ENCODE peak calls at places on chromosome 6, in six cellular contexts. A is esophagus squamous epithelium, Z is PC-3, D is brain microvascular endothelial cell, H is keratinocyte, K is neural progenitor cell. O is an unnamed sample.

GRCh38 chr6:103122766-103123601 is 1729.5 kb downstream of the GRIK2 start:
- DNase-seq in H (no peak), K (peak; percentile 90), D (peak; percentile 40), A (no peak), Z (peak; percentile 62), O (peak; percentile 25)

GRCh38 chr6:148577687-148578488 is 168.9 kb upstream of the UST start:
- DNase-seq in Z (peak; percentile 80), A (no peak), K (peak; percentile 93), H (no peak), D (peak; percentile 71), O (peak; percentile 89)

GRCh38 chr6:155126727-155127439 is 131.8 kb downstream of the TIAM2 start:
- DNase-seq in Z (peak; percentile 81), K (no peak), H (no peak), A (no peak), D (peak; percentile 93), O (peak; percentile 81)

GRCh38 chr6:107330190-107330589 is 129.2 kb downstream of the PDSS2 start:
- DNase-seq in D (no peak), K (no peak), H (no peak), Z (no peak), A (no peak), O (no peak)

GRCh38 chr6:131831392-131831791 is 23.6 kb downstream of the ENPP1 start:
- DNase-seq in H (no peak), Z (peak; percentile 38), A (no peak), D (peak; percentile 44), K (no peak), O (peak; percentile 37)

GRCh38 chr6:22954749-22955385 is 385.5 kb downstream of the HDGFL1 start:
- DNase-seq in D (no peak), A (no peak), K (no peak), H (no peak), Z (peak; percentile 43), O (peak; percentile 12)

GRCh38 chr6:82176616-82177015 is 70.9 kb downstream of the IBTK start:
- DNase-seq in D (no peak), Z (no peak), A (no peak), K (no peak), H (no peak), O (peak; percentile 57)

GRCh38 chr6:160226118-160226541 is 32.5 kb downstream of the SLC22A2 start:
- DNase-seq in K (no peak), H (no peak), D (peak; percentile 53), A (no peak), Z (no peak), O (peak; percentile 22)

GRCh38 chr6:137226682-137227081 is 7.5 kb upstream of the IFNGR1 start:
- DNase-seq in D (no peak), A (no peak), H (no peak), K (no peak), Z (no peak), O (no peak)

GRCh38 chr6:127904160-127904559 is 3.3 kb upstream of the THEMIS start:
- DNase-seq in K (peak; percentile 19), A (no peak), D (no peak), Z (no peak), H (no peak), O (no peak)

GRCh38 chr6:127897437-127897836 is 3.4 kb downstream of the THEMIS start:
- DNase-seq in K (no peak), Z (no peak), A (no peak), D (no peak), H (no peak), O (no peak)

GRCh38 chr6:127902933-127903332 is 2.1 kb upstream of the THEMIS start:
- DNase-seq in H (no peak), A (no peak), Z (no peak), K (no peak), D (no peak), O (no peak)

GRCh38 chr6:127900935-127901334 is at the start of gene THEMIS:
- DNase-seq in H (no peak), Z (no peak), D (no peak), A (no peak), K (no peak), O (no peak)
- H3K4me3 ChIP-seq in H (no peak within 1 kb of the TSS), Z (no peak within 1 kb of the TSS), D (no peak within 1 kb of the TSS), A (no peak within 1 kb of the TSS), K (no peak within 1 kb of the TSS), O (no peak within 1 kb of the TSS)

GRCh38 chr6:21596379-21597242 is 3.1 kb downstream of the SOX4 start:
- DNase-seq in H (no peak), D (peak; percentile 32), A (no peak), K (peak; percentile 71), Z (peak; percentile 66), O (peak; percentile 61)

GRCh38 chr6:21597706-21598273 is 4.2 kb downstream of the SOX4 start:
- DNase-seq in D (no peak), Z (peak; percentile 32), K (no peak), H (no peak), A (no peak), O (peak; percentile 55)

GRCh38 chr6:21598662-21599061 is 5.1 kb downstream of the SOX4 start:
- DNase-seq in D (no peak), A (no peak), H (no peak), K (no peak), Z (peak; percentile 19), O (peak; percentile 58)

GRCh38 chr6:21595951-21596378 is 2.4 kb downstream of the SOX4 start:
- DNase-seq in Z (no peak), H (no peak), D (no peak), A (no peak), K (peak; percentile 43), O (no peak)

DNA sequence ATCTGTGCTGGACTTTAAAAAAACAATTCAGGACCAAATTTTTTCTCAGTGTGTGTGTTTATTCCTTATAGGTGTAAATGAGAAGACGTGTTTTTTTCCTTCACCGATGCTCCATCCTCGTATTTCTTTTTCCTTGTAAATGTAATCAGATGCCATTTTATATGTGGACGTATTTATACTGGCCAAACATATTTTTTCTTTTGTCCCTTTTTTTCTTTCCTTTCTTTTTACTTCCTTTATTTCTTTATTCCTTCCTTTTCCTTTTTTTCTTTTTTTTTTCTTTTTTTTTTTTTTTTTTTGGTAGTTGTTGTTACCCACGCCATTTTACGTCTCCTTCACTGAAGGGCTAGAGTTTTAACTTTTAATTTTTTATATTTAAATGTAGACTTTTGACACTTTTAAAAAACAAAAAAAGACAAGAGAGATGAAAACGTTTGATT is 3.7 kb downstream of the SOX4 start:
- DNase-seq in D (no peak), K (no peak), H (no peak), A (no peak), Z (no peak), O (no peak)
- TF ChIP-seq CTCF in D (no peak), K (no peak), H (no peak), A (no peak), Z (peak; percentile 6), O (no peak)

DNA sequence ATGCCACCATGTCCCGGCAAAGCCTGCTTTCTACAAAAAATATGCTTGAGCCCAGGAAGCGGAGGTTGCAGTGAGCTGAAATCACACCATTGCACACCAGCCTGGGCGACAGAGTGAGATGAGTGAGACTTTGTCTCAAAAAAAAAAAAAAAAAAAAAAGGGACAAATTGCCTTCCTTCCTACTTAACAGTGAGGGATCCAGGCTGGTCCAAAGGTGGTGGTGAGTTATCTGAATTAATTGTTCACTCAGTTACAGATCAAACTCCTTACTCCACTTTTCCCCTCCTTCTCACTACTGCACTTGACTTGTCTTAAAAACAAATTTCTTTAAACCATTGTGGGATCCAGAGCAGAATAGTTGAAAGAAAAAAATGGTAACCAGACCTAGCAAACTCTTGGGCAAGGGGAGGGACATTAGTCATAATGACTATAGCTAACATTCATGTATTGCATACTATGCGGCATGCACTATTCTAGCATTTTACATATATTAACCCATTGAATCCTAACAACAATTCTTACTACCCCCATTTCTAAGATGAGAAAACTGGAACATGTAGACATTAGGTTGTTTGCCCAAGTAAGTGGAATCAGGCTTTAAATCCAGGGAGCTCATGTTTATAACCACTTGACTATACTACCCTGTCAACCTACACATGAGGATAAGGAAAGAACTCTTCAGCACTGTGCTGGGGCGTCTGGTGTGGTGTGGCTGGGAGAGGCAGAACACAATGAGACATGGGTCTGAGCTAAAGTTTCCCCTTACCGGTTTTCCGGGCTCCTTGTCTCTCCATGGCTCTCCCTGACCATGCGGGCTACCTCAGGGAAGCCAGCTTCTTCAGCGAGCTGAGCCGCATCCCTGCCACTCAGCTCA is 1.5 kb downstream of the GPANK1 start:
- DNase-seq in A (no peak), Z (peak; percentile 40), K (no peak), H (no peak), D (no peak), O (no peak)
- H3K4me3 ChIP-seq in A (peak overlapping the region; percentile 90), Z (peak overlapping the region; percentile 92), K (peak overlapping the region; percentile 90), H (peak overlapping the region; percentile 93), D (peak overlapping the region; percentile 77), O (peak overlapping the region; percentile 92)

GRCh38 chr6:87902383-87902782 is 145.3 kb upstream of the SPACA1 start:
- DNase-seq in K (no peak), D (no peak), Z (no peak), A (no peak), H (no peak), O (no peak)

GRCh38 chr6:87899499-87900147 is 148.0 kb upstream of the SPACA1 start:
- DNase-seq in Z (no peak), A (no peak), D (no peak), K (no peak), H (no peak), O (no peak)

GRCh38 chr6:87897581-87898147 is 150.0 kb upstream of the SPACA1 start:
- DNase-seq in H (no peak), K (no peak), Z (no peak), D (peak; percentile 70), A (no peak), O (peak; percentile 30)

GRCh38 chr6:87901613-87902012 is 146.0 kb upstream of the SPACA1 start:
- DNase-seq in H (no peak), A (no peak), K (no peak), D (no peak), Z (no peak), O (no peak)

GRCh38 chr6:87900160-87900698 is 147.4 kb upstream of the SPACA1 start:
- DNase-seq in K (no peak), Z (no peak), D (no peak), H (no peak), A (no peak), O (no peak)
- TF ChIP-seq CTCF in K (no peak), Z (no peak), D (no peak), H (no peak), A (no peak), O (no peak)

GRCh38 chr6:30127238-30128093 is 8.5 kb upstream of the TRIM40 start:
- DNase-seq in D (no peak), H (no peak), A (no peak), K (peak; percentile 69), Z (no peak), O (no peak)
- H3K4me3 ChIP-seq in D (no peak overlapping the region), H (no peak overlapping the region), A (peak overlapping the region; percentile 3), K (peak overlapping the region; percentile 44), Z (no peak overlapping the region), O (no peak overlapping the region)

DNA sequence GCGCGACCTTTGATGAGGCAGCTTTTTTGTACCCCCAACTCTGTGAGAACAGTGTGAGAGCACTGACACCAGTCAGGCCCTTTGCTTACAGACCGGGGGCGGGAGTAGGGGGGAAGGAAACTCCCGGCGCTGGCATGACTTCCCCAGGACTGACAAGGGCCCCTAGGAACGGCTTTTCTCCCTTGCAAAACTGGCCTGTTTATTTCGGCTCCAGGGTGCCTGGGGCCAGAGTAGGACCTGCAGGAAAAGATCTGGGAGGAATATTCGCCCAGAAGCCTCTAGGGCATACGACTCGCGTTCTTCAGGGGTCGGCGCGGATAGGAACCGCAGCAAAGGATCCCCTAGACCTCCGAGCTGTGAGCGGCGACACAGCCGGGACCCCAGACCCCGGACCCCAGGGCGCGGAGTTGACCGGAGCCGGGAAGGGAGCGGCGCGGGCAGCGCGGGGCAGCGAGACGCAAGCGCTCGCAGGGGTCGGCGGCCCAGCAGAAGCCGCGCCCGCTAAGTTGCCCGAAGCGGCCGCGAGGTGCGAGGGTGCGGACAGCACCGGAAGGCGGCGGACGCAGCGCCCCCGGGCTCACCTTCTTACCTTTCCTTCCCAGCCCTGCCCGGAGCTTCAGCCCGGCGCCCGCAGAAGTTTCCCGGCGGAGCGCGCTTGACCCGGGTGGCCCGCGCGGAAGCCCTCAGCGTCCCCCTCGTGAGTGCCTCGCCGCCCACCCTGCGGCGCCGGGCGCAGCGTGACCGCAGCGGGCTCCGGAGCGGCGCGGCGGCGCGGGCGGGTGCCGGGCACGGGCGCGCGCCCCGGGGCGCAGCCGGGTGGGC is at the start of gene POPDC3:
- DNase-seq in H (no peak), Z (peak; percentile 52), A (no peak), D (peak; percentile 31), K (peak; percentile 78), O (peak; percentile 41)
- TF ChIP-seq CTCF in H (peak; percentile 8), Z (no peak), A (no peak), D (peak; percentile 18), K (peak; percentile 25), O (peak; percentile 3)